ENCODE peak calls at places on chromosomes 12 and 14, in five cellular contexts. W is astrocyte of the spinal cord, Q is astrocyte of the cerebellum, B is dorsolateral prefrontal cortex, X is AG09319. N is an unnamed sample.

GRCh38 chr12:98699568-98699967 is 54.5 kb downstream of the APAF1 start:
- DNase-seq in Q (no peak), B (no peak), X (peak; percentile 37), W (no peak), N (no peak)

GRCh38 chr12:4849024-4849594 is 60.6 kb upstream of the KCNA1 start:
- DNase-seq in W (peak; percentile 33), X (no peak), Q (peak; percentile 33), B (no peak), N (no peak)

GRCh38 chr12:69331482-69331845 is 16.7 kb upstream of the LYZ start:
- DNase-seq in B (no peak), Q (no peak), X (no peak), W (peak; percentile 1), N (no peak)

GRCh38 chr12:12032771-12033588 is 37.8 kb upstream of the BCL2L14 start:
- DNase-seq in W (peak; percentile 90), X (peak; percentile 64), B (peak; percentile 82), Q (peak; percentile 87), N (no peak)

GRCh38 chr12:104232609-104233280 is 17.2 kb downstream of the TXNRD1 start:
- DNase-seq in X (no peak), Q (no peak), B (no peak), W (no peak), N (no peak)

GRCh38 chr14:59407246-59407615 is 57.9 kb downstream of the GPR135 start:
- DNase-seq in B (no peak), Q (peak; percentile 65), W (peak; percentile 93), X (peak; percentile 68), N (no peak)

GRCh38 chr14:88225721-88226120 is 97.3 kb downstream of the KCNK10 start:
- DNase-seq in X (no peak), W (no peak), B (no peak), Q (no peak), N (no peak)

GRCh38 chr12:40436564-40436963 is 211.8 kb downstream of the LRRK2 start:
- DNase-seq in X (no peak), B (no peak), Q (no peak), W (no peak), N (no peak)

GRCh38 chr14:103998027-103998426 is 55.7 kb upstream of the RD3L start:
- DNase-seq in W (no peak), Q (no peak), B (no peak), X (no peak), N (no peak)

GRCh38 chr14:73712540-73713141 is 1.5 kb downstream of the PNMA1 start:
- DNase-seq in X (no peak), B (no peak), Q (no peak), W (peak; percentile 22), N (no peak)

GRCh38 chr14:20262642-20263128 is 23.6 kb downstream of the OR11H4 start:
- DNase-seq in B (no peak), X (no peak), W (no peak), Q (no peak), N (no peak)

GRCh38 chr12:79255326-79255725 is 390.8 kb downstream of the SYT1 start:
- DNase-seq in B (no peak), X (no peak), W (peak; percentile 16), Q (peak; percentile 49), N (no peak)

GRCh38 chr12:87491089-87491488 is 538.1 kb downstream of the C12orf50 start:
- DNase-seq in Q (no peak), B (no peak), W (no peak), X (no peak), N (no peak)

GRCh38 chr14:96245710-96246534 is 10.1 kb upstream of the BDKRB1 start:
- DNase-seq in Q (no peak), B (no peak), X (peak; percentile 45), W (no peak), N (peak; percentile 24)

GRCh38 chr12:2092354-2092753 is 39.6 kb downstream of the CACNA1C start:
- DNase-seq in Q (no peak), W (no peak), B (no peak), X (no peak), N (no peak)

GRCh38 chr12:97530237-97530636 is 67.6 kb downstream of the RMST start:
- DNase-seq in B (no peak), Q (no peak), W (no peak), X (no peak), N (no peak)

GRCh38 chr14:46487582-46488350 is 163.8 kb downstream of the RPL10L start:
- DNase-seq in X (no peak), W (no peak), Q (no peak), B (no peak), N (no peak)

GRCh38 chr12:90301734-90302133 is 593.1 kb upstream of the ATP2B1 start:
- DNase-seq in Q (no peak), W (no peak), X (no peak), B (no peak), N (no peak)

GRCh38 chr12:7219599-7220243 is 30.2 kb downstream of the PEX5 start:
- DNase-seq in X (peak; percentile 51), W (peak; percentile 64), B (peak; percentile 76), Q (peak; percentile 71), N (no peak)

GRCh38 chr12:100168562-100168961 is 25.9 kb upstream of the BLTP3B start:
- DNase-seq in W (no peak), Q (no peak), X (no peak), B (no peak), N (no peak)

GRCh38 chr12:3655331-3655900 is 97.5 kb downstream of the CRACR2A start:
- DNase-seq in X (no peak), Q (no peak), W (no peak), B (no peak), N (no peak)

GRCh38 chr12:79083181-79083580 is 218.6 kb downstream of the SYT1 start:
- DNase-seq in X (no peak), B (no peak), W (no peak), Q (no peak), N (no peak)

GRCh38 chr12:49979791-49980190 is 7.0 kb downstream of the AQP6 start:
- DNase-seq in B (no peak), Q (no peak), X (no peak), W (no peak), N (no peak)

GRCh38 chr12:23862746-23863145 is 86.7 kb downstream of the SOX5 start:
- DNase-seq in Q (no peak), X (no peak), B (no peak), W (no peak), N (no peak)

GRCh38 chr12:59181378-59181777 is 261.1 kb upstream of the LRIG3 start:
- DNase-seq in Q (no peak), B (no peak), W (no peak), X (no peak), N (no peak)

GRCh38 chr14:103705158-103705523 is 10.1 kb downstream of the XRCC3 start:
- DNase-seq in Q (no peak), B (no peak), W (no peak), X (no peak), N (no peak)

GRCh38 chr14:42961509-42961908 is 1354.8 kb downstream of the LRFN5 start:
- DNase-seq in B (no peak), W (peak; percentile 21), Q (no peak), X (no peak), N (no peak)

GRCh38 chr14:33934938-33935337 is 15.9 kb downstream of the EGLN3 start:
- DNase-seq in Q (no peak), X (no peak), B (no peak), W (no peak), N (no peak)

GRCh38 chr12:1496162-1496925 is 98.0 kb downstream of the FBXL14 start:
- DNase-seq in W (peak; percentile 42), X (no peak), B (no peak), Q (no peak), N (no peak)

GRCh38 chr14:24837280-24838046 is 203.5 kb upstream of the GZMB start:
- DNase-seq in B (no peak), W (peak; percentile 78), Q (peak; percentile 57), X (no peak), N (no peak)

DNA sequence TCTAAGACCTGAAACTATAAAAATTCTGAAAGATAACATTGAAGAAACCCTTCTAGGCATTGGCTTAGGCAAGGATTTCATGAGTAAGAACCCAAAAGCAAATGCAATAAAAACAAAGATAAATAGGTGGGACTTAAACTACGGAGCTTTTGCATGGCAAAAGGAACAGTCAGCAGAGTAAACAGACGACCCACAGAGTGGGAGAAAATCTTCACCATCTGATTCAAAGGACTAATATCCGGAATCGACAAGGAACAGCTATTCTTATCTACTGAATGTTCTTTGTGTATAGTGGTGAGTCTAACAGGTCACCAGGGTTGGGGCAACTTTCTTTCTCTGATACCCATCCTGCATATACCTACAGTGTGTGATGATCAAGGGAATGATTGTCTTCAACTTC is 198.6 kb downstream of the CCDC91 start:
- DNase-seq in W (no peak), X (no peak), Q (no peak), B (no peak), N (no peak)
- TF ChIP-seq CTCF in W (no peak), X (no peak), Q (no peak), B (no peak), N (no peak)

GRCh38 chr12:57993030-57993429 is 51.7 kb downstream of the ATP23 start:
- DNase-seq in Q (no peak), W (peak; percentile 15), X (no peak), B (no peak), N (no peak)
- TF ChIP-seq CTCF in Q (no peak), W (peak; percentile 40), X (peak; percentile 36), B (no peak), N (peak; percentile 67)

GRCh38 chr14:93982684-93983007 is 6.3 kb upstream of the ASB2 start:
- DNase-seq in Q (no peak), B (no peak), W (no peak), X (no peak), N (peak; percentile 82)

GRCh38 chr14:93984070-93984469 is 7.7 kb upstream of the ASB2 start:
- DNase-seq in B (no peak), Q (no peak), W (no peak), X (no peak), N (peak; percentile 46)

GRCh38 chr14:93986972-93987371 is 10.1 kb upstream of the CCDC197 start:
- DNase-seq in B (no peak), X (no peak), Q (no peak), W (no peak), N (peak; percentile 77)

GRCh38 chr14:93987376-93987775 is 9.7 kb upstream of the CCDC197 start:
- DNase-seq in W (no peak), B (no peak), Q (no peak), X (no peak), N (peak; percentile 66)

GRCh38 chr14:93984987-93985410 is 8.6 kb upstream of the ASB2 start:
- DNase-seq in Q (peak; percentile 62), W (peak; percentile 70), X (peak; percentile 40), B (peak; percentile 68), N (peak; percentile 18)
- TF ChIP-seq CTCF in Q (peak; percentile 40), W (peak; percentile 50), X (peak; percentile 46), B (peak; percentile 10), N (peak; percentile 62)

GRCh38 chr12:94900496-94900895 is 103.0 kb downstream of the NDUFA12 start:
- DNase-seq in W (no peak), B (no peak), X (no peak), Q (no peak), N (no peak)

GRCh38 chr12:94892544-94893267 is 110.8 kb downstream of the NDUFA12 start:
- DNase-seq in X (no peak), Q (no peak), W (no peak), B (no peak), N (no peak)

DNA sequence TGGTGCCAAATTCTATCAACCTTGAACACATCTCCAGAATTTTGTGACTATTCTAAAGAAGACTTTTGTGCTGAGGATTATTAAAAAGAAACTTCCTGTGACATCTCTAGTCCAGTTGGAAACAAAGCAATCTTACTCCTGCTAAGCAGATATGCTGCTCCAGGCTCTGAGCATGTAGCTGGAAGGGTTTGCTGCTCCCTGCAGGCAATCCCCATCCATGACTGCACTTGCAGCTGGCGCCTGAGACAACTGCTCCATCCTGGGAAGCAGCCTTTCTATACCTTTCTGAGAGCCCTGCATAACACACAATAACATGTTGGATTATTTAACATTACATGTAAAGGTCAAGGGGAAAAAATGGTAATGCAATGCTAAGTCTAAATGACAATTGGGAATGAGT is 105.1 kb downstream of the NDUFA12 start:
- DNase-seq in W (peak; percentile 14), B (no peak), Q (no peak), X (no peak), N (no peak)
- TF ChIP-seq CTCF in W (peak; percentile 46), B (no peak), Q (peak; percentile 42), X (peak; percentile 13), N (peak; percentile 47)